ENCODE peak calls at places on chromosomes 13 and 19, in four cellular contexts. S, I, D and Q are unnamed samples. For H3K4me1, the result is how much of the 10 kb centered on the place peaks cover.

GRCh38 chr19:9860407-9860806 is 25.3 kb downstream of the PIN1 start:
- DNase-seq in S (no peak), D (no peak), I (no peak), Q (no peak)

GRCh38 chr13:53781941-53782340 is 753.3 kb downstream of the OLFM4 start:
- DNase-seq in D (no peak), S (no peak), I (no peak), Q (no peak)

GRCh38 chr13:94411747-94412146 is 67.7 kb downstream of the DCT start:
- DNase-seq in S (no peak), I (no peak), D (no peak), Q (no peak)

GRCh38 chr13:83881917-83882625 is at the start of gene SLITRK1:
- DNase-seq in D (no peak), S (no peak), I (no peak), Q (peak)

GRCh38 chr13:84096221-84096620 is 213.9 kb upstream of the SLITRK1 start:
- DNase-seq in S (no peak), I (no peak), D (no peak), Q (no peak)

GRCh38 chr13:113862191-113862765 is 1.6 kb downstream of the GAS6 start:
- DNase-seq in S (no peak), I (no peak), D (no peak), Q (no peak)

GRCh38 chr19:48830965-48831364 is 5.3 kb downstream of the HSD17B14 start:
- DNase-seq in I (no peak), S (no peak), D (no peak), Q (no peak)

GRCh38 chr19:33429891-33430673 is 56.6 kb downstream of the CEBPG start:
- DNase-seq in S (no peak), I (no peak), D (no peak), Q (no peak)

GRCh38 chr19:28711401-28711800 is 501.6 kb downstream of the UQCRFS1 start:
- DNase-seq in D (no peak), S (no peak), I (no peak), Q (no peak)

GRCh38 chr13:47553329-47553977 is 447.6 kb downstream of the SUCLA2 start:
- DNase-seq in S (no peak), I (no peak), D (no peak), Q (no peak)

GRCh38 chr19:17807731-17808316 is 12.9 kb downstream of the B3GNT3 start:
- DNase-seq in I (no peak), S (no peak), D (no peak), Q (no peak)
- H3K4me1 ChIP-seq in I (under half), S (under half), D (under half), Q (under half)

GRCh38 chr19:18477974-18478373 is 40.0 kb upstream of the ISYNA1 start:
- DNase-seq in D (no peak), I (no peak), S (no peak), Q (no peak)
- H3K4me1 ChIP-seq in D (under half), I (under half), S (half or more), Q (under half)

GRCh38 chr19:38699647-38700349 is 44.5 kb downstream of the CAPN12 start:
- DNase-seq in S (no peak), I (no peak), D (no peak), Q (no peak)
- H3K4me1 ChIP-seq in S (half or more), I (half or more), D (under half), Q (under half)

GRCh38 chr13:79043208-79043607 is 362.8 kb downstream of the RBM26 start:
- DNase-seq in I (no peak), S (no peak), D (no peak), Q (peak)
- H3K4me1 ChIP-seq in I (under half), S (under half), D (under half), Q (under half)

GRCh38 chr13:101018720-101019119 is 344.1 kb upstream of the TMTC4 start:
- DNase-seq in I (no peak), S (no peak), D (no peak), Q (no peak)
- H3K4me1 ChIP-seq in I (under half), S (under half), D (under half), Q (under half)

DNA sequence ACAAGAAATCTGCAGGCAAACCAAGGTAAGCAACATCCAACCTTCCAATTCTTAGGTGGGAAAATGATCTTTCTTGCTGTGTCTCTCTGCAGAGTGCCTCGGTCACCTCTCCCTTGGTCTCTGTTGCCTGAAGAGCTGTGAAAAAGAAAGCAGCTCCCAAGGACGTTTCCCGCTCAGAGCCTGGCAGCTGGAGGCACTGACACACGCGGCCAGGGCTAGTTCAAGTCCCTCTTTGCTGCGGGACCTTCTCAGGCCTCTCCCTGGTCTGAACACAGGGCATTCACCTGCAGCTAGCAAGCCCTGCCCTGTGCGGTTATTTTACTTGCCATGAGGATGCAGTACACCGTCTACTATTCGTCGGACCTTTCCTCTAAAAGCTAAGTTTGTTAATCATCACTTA is 3.8 kb downstream of the MED26 start:
- DNase-seq in S (no peak), I (no peak), D (no peak), Q (no peak)
- H3K4me1 ChIP-seq in S (under half), I (under half), D (under half), Q (under half)